ENCODE peak calls at places on chromosomes 11 and 22, in five cellular contexts. E is NCI-H82; H is body of pancreas; P is stimulated activated effector memory CD8-positive, alpha-beta T cell treated with anti-CD3 and anti-CD28 coated beads, Interleukin-12 subunit alpha, Interleukin-12 subunit beta, amount 100 ng/mL, for 72 hours; J is activated CD8-positive, alpha-beta memory T cell treated with anti-CD3 and anti-CD28 coated beads for 48 hours. D is an unnamed sample.

GRCh38 chr22:43013355-43014061 is 1.4 kb downstream of the PACSIN2 start:
- DNase-seq in H (peak), E (no peak), P (no peak), J (no peak), D (no peak)

GRCh38 chr11:45354976-45355705 is 69.0 kb upstream of the SYT13 start:
- DNase-seq in H (peak), P (peak), J (peak), E (peak), D (peak)

GRCh38 chr11:124841765-124842700 is 23.2 kb upstream of the ROBO3 start:
- DNase-seq in H (no peak), P (no peak), J (no peak), E (no peak), D (no peak)

GRCh38 chr11:45000918-45001317 is 50.2 kb upstream of the TP53I11 start:
- DNase-seq in E (no peak), P (no peak), J (no peak), H (no peak), D (no peak)

GRCh38 chr11:126488591-126489370 is 133.3 kb downstream of the ST3GAL4 start:
- DNase-seq in H (no peak), J (no peak), P (no peak), E (no peak), D (no peak)

GRCh38 chr11:124538019-124538418 is 5.4 kb downstream of the OR8B12 start:
- DNase-seq in H (no peak), J (no peak), P (no peak), E (no peak), D (no peak)

GRCh38 chr11:133726576-133726975 is 118.7 kb downstream of the SPATA19 start:
- DNase-seq in E (peak), P (no peak), J (no peak), H (no peak), D (no peak)

GRCh38 chr22:32754413-32755041 is 47.0 kb upstream of the TIMP3 start:
- DNase-seq in H (no peak), J (no peak), P (no peak), E (no peak), D (no peak)

GRCh38 chr22:36211237-36211881 is 9.8 kb upstream of the APOL4 start:
- DNase-seq in H (no peak), E (peak), P (no peak), J (no peak), D (no peak)

GRCh38 chr11:82796970-82797594 is 63.4 kb upstream of the FAM181B start:
- DNase-seq in H (no peak), J (no peak), P (no peak), E (no peak), D (no peak)

GRCh38 chr11:14179126-14179820 is 179.7 kb downstream of the RRAS2 start:
- DNase-seq in H (no peak), P (no peak), J (no peak), E (no peak), D (no peak)

D was measured in GM18507.